ENCODE peak calls at places on chromosomes 12 and 14, in four cellular contexts. One of them, this sample, is unnamed.

GRCh38 chr14:76924363-76925151 is 98.3 kb downstream of the LRRC74A start:
- DNase-seq in mammary epithelial cell: no peak
- DNase-seq in HCT116: no peak
- DNase-seq in left lung: no peak
- DNase-seq in this sample: no peak

GRCh38 chr14:105168496-105168978 is at the start of gene JAG2:
- DNase-seq in left lung: no peak
- DNase-seq in mammary epithelial cell: peak
- DNase-seq in HCT116: no peak
- DNase-seq in this sample: peak

GRCh38 chr12:68007023-68007422 is 17.8 kb downstream of the IFNG-AS1 start:
- DNase-seq in HCT116: no peak
- DNase-seq in mammary epithelial cell: no peak
- DNase-seq in left lung: no peak
- DNase-seq in this sample: no peak

GRCh38 chr14:96253140-96253539 is 2.9 kb upstream of the BDKRB1 start:
- DNase-seq in left lung: peak
- DNase-seq in HCT116: no peak
- DNase-seq in mammary epithelial cell: peak
- DNase-seq in this sample: no peak

GRCh38 chr14:78007160-78007559 is 163.0 kb upstream of the NRXN3 start:
- DNase-seq in HCT116: no peak
- DNase-seq in mammary epithelial cell: peak
- DNase-seq in left lung: no peak
- DNase-seq in this sample: no peak

GRCh38 chr14:51643137-51643536 is 8.6 kb upstream of the FRMD6 start:
- DNase-seq in HCT116: no peak
- DNase-seq in left lung: no peak
- DNase-seq in mammary epithelial cell: peak
- DNase-seq in this sample: no peak

GRCh38 chr12:43891856-43892574 is 56.1 kb downstream of the TMEM117 start:
- DNase-seq in left lung: no peak
- DNase-seq in mammary epithelial cell: peak
- DNase-seq in HCT116: no peak
- DNase-seq in this sample: no peak

GRCh38 chr12:127351481-127352010 is 915.4 kb upstream of the TMEM132C start:
- DNase-seq in left lung: no peak
- DNase-seq in HCT116: no peak
- DNase-seq in mammary epithelial cell: no peak
- DNase-seq in this sample: no peak

GRCh38 chr14:48125654-48126053 is 450.2 kb upstream of the MDGA2 start:
- DNase-seq in left lung: no peak
- DNase-seq in mammary epithelial cell: no peak
- DNase-seq in HCT116: no peak
- DNase-seq in this sample: no peak

GRCh38 chr12:66191547-66192126 is 2.6 kb downstream of the IRAK3 start:
- DNase-seq in HCT116: no peak
- DNase-seq in left lung: no peak
- DNase-seq in mammary epithelial cell: no peak
- DNase-seq in this sample: no peak

GRCh38 chr12:121781751-121782615 is 11.5 kb downstream of the RHOF start:
- DNase-seq in mammary epithelial cell: no peak
- DNase-seq in left lung: no peak
- DNase-seq in HCT116: no peak
- DNase-seq in this sample: no peak

GRCh38 chr12:50039151-50039835 is 14.0 kb upstream of the RACGAP1 start:
- DNase-seq in left lung: peak
- DNase-seq in HCT116: peak
- DNase-seq in mammary epithelial cell: peak
- DNase-seq in this sample: peak

GRCh38 chr14:56815301-56815700 is 5.0 kb upstream of the OTX2 start:
- DNase-seq in HCT116: no peak
- DNase-seq in left lung: no peak
- DNase-seq in mammary epithelial cell: no peak
- DNase-seq in this sample: no peak

GRCh38 chr12:67910360-67911292 is 78.6 kb upstream of the IFNG-AS1 start:
- DNase-seq in HCT116: no peak
- DNase-seq in mammary epithelial cell: peak
- DNase-seq in left lung: no peak
- DNase-seq in this sample: no peak

GRCh38 chr14:30132201-30132600 is 204.6 kb upstream of the PRKD1 start:
- DNase-seq in mammary epithelial cell: no peak
- DNase-seq in HCT116: no peak
- DNase-seq in left lung: no peak
- DNase-seq in this sample: no peak

GRCh38 chr14:73743431-73743931 is 29.3 kb upstream of the PNMA1 start:
- DNase-seq in mammary epithelial cell: no peak
- DNase-seq in left lung: peak
- DNase-seq in HCT116: no peak
- DNase-seq in this sample: no peak

GRCh38 chr14:99872786-99873440 is 79.7 kb downstream of the EML1 start:
- DNase-seq in mammary epithelial cell: no peak
- DNase-seq in HCT116: no peak
- DNase-seq in left lung: no peak
- DNase-seq in this sample: no peak

GRCh38 chr14:45125754-45126153 is 8.5 kb downstream of the FKBP3 start:
- DNase-seq in mammary epithelial cell: no peak
- DNase-seq in HCT116: no peak
- DNase-seq in left lung: no peak
- DNase-seq in this sample: no peak

GRCh38 chr14:80959448-80960006 is 4.1 kb downstream of the TSHR start:
- DNase-seq in mammary epithelial cell: no peak
- DNase-seq in left lung: no peak
- DNase-seq in HCT116: no peak
- DNase-seq in this sample: no peak

GRCh38 chr14:55553791-55554190 is 26.2 kb upstream of the KTN1 start:
- DNase-seq in mammary epithelial cell: peak
- DNase-seq in left lung: no peak
- DNase-seq in HCT116: no peak
- DNase-seq in this sample: no peak

GRCh38 chr14:30193791-30194407 is 266.3 kb upstream of the PRKD1 start:
- DNase-seq in left lung: no peak
- DNase-seq in mammary epithelial cell: peak
- DNase-seq in HCT116: no peak
- DNase-seq in this sample: no peak

GRCh38 chr12:54984602-54985376 is at the start of gene TESPA1:
- DNase-seq in HCT116: no peak
- DNase-seq in left lung: peak
- DNase-seq in mammary epithelial cell: no peak
- DNase-seq in this sample: no peak

GRCh38 chr12:121530600-121531355 is 50.0 kb downstream of the KDM2B start:
- DNase-seq in HCT116: no peak
- DNase-seq in left lung: peak
- DNase-seq in mammary epithelial cell: no peak
- DNase-seq in this sample: no peak

GRCh38 chr14:100890451-100890850 is 13.1 kb downstream of the RTL1 start:
- DNase-seq in mammary epithelial cell: no peak
- DNase-seq in left lung: peak
- DNase-seq in HCT116: no peak
- DNase-seq in this sample: no peak

GRCh38 chr12:51971679-51972423 is 20.4 kb downstream of the ACVR1B start:
- DNase-seq in HCT116: no peak
- DNase-seq in mammary epithelial cell: no peak
- DNase-seq in left lung: no peak
- DNase-seq in this sample: no peak

GRCh38 chr12:6199531-6200265 is 502 bp upstream of the CD9 start:
- DNase-seq in HCT116: no peak
- DNase-seq in mammary epithelial cell: no peak
- DNase-seq in left lung: peak
- DNase-seq in this sample: no peak

GRCh38 chr12:110244372-110244771 is 36.7 kb upstream of the ATP2A2 start:
- DNase-seq in left lung: no peak
- DNase-seq in HCT116: no peak
- DNase-seq in mammary epithelial cell: no peak
- DNase-seq in this sample: no peak

GRCh38 chr14:52948039-52948438 is 2.8 kb downstream of the FERMT2 start:
- DNase-seq in left lung: no peak
- DNase-seq in mammary epithelial cell: peak
- DNase-seq in HCT116: no peak
- DNase-seq in this sample: no peak

GRCh38 chr14:36658091-36659009 is 3.3 kb upstream of the PAX9 start:
- DNase-seq in mammary epithelial cell: no peak
- DNase-seq in HCT116: no peak
- DNase-seq in left lung: peak
- DNase-seq in this sample: no peak

GRCh38 chr12:24898185-24898584 is 50.7 kb downstream of the BCAT1 start:
- DNase-seq in HCT116: no peak
- DNase-seq in left lung: no peak
- DNase-seq in mammary epithelial cell: no peak
- DNase-seq in this sample: no peak

GRCh38 chr12:109527489-109528123 is 45.7 kb downstream of the MMAB start:
- DNase-seq in left lung: no peak
- DNase-seq in mammary epithelial cell: no peak
- DNase-seq in HCT116: no peak
- DNase-seq in this sample: no peak

GRCh38 chr14:85532981-85533820 is 3.3 kb downstream of the FLRT2 start:
- DNase-seq in mammary epithelial cell: peak
- DNase-seq in HCT116: no peak
- DNase-seq in left lung: peak
- DNase-seq in this sample: peak

GRCh38 chr12:93795352-93795751 is 118.2 kb downstream of the CRADD start:
- DNase-seq in mammary epithelial cell: no peak
- DNase-seq in left lung: no peak
- DNase-seq in HCT116: no peak
- DNase-seq in this sample: no peak

GRCh38 chr12:4909734-4910501 is at the start of gene KCNA1:
- DNase-seq in mammary epithelial cell: peak
- DNase-seq in left lung: peak
- DNase-seq in HCT116: no peak
- DNase-seq in this sample: peak

GRCh38 chr14:104972301-104973211 is 5.6 kb downstream of the AHNAK2 start:
- DNase-seq in HCT116: peak
- DNase-seq in left lung: peak
- DNase-seq in mammary epithelial cell: peak
- DNase-seq in this sample: no peak

GRCh38 chr12:87518508-87518907 is 510.7 kb downstream of the C12orf50 start:
- DNase-seq in left lung: no peak
- DNase-seq in mammary epithelial cell: peak
- DNase-seq in HCT116: no peak
- DNase-seq in this sample: no peak

GRCh38 chr12:3532931-3533702 is 42.1 kb downstream of the PRMT8 start:
- DNase-seq in HCT116: no peak
- DNase-seq in mammary epithelial cell: no peak
- DNase-seq in left lung: no peak
- DNase-seq in this sample: no peak

DNA sequence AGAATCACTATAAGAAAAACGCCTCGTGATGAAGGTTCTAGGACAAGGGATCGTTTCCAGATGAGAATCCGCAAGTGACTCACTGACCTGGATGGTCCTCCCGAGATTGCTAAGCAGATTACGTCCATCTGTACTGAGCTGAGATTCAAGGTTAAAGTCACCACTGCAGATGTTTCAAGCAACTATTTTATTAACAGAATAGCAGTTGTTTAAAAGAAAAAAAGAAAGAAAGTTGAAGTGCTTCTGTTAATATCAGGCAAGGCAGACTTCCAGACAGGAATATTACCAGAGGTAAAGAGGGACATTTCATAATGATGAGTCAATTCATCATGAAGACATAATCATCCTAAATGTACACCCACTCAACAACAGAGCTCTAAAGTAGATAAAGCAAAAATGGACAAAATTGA is 17.9 kb downstream of the PXN start:
- DNase-seq in left lung: no peak
- DNase-seq in HCT116: no peak
- DNase-seq in mammary epithelial cell: peak
- DNase-seq in this sample: no peak
- H3K27ac ChIP-seq in left lung: peak
- H3K27ac ChIP-seq in HCT116: peak
- H3K27ac ChIP-seq in mammary epithelial cell: peak
- H3K27ac ChIP-seq in this sample: no peak

DNA sequence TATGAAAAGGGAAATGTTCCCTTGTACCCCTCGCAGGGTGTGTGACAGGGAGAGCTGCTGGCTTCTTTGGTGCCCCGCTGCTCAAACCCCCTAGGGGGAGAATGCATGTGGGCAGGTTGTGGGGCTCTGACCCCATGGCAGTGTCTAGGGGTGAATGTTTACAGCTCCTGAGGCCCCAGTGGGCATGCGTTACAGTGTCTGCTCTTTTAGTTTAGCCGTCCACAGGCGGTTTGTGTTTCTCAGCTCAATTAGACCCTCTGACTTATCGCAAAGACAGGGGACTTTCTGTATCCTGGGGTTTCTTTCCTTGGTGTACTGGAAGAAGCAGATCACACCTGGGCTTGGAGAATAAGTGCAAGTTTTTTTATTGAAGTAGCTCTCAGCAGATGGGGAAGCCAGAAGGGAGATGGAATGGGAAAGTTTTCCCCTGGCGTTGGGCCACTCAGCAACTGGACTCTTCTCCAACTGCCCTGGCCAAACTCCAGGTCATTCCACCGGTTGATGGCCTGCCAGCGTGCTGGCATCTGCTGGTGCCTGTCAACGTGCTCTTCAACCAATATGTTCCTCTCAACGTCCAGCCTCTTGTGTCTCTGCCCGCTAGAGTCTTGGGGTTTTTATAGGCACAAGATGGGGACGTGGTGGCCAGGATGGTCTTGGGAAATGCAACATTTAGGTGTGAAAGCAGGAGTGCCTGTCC is 720.9 kb downstream of the FSCB start:
- DNase-seq in mammary epithelial cell: no peak
- DNase-seq in HCT116: no peak
- DNase-seq in left lung: peak
- DNase-seq in this sample: no peak
- H3K27ac ChIP-seq in mammary epithelial cell: no peak
- H3K27ac ChIP-seq in HCT116: no peak
- H3K27ac ChIP-seq in left lung: no peak
- H3K27ac ChIP-seq in this sample: no peak

GRCh38 chr12:130953783-130954543 is at the start of gene ADGRD1:
- DNase-seq in mammary epithelial cell: no peak
- DNase-seq in left lung: peak
- DNase-seq in HCT116: no peak
- DNase-seq in this sample: no peak
- H3K27ac ChIP-seq in mammary epithelial cell: no peak
- H3K27ac ChIP-seq in left lung: peak
- H3K27ac ChIP-seq in HCT116: no peak
- H3K27ac ChIP-seq in this sample: no peak

GRCh38 chr12:124917135-124917840 is 2.8 kb upstream of the UBC start:
- DNase-seq in HCT116: peak
- DNase-seq in left lung: peak
- DNase-seq in mammary epithelial cell: peak
- DNase-seq in this sample: peak
- H3K27ac ChIP-seq in HCT116: peak
- H3K27ac ChIP-seq in left lung: peak
- H3K27ac ChIP-seq in mammary epithelial cell: peak
- H3K27ac ChIP-seq in this sample: peak

GRCh38 chr12:89138048-89138852 is 214.1 kb downstream of the DUSP6 start:
- DNase-seq in HCT116: no peak
- DNase-seq in mammary epithelial cell: peak
- DNase-seq in left lung: no peak
- DNase-seq in this sample: no peak

GRCh38 chr12:89140141-89140540 is 212.2 kb downstream of the DUSP6 start:
- DNase-seq in left lung: no peak
- DNase-seq in mammary epithelial cell: no peak
- DNase-seq in HCT116: no peak
- DNase-seq in this sample: no peak

GRCh38 chr12:89135976-89136634 is 216.2 kb downstream of the DUSP6 start:
- DNase-seq in HCT116: peak
- DNase-seq in mammary epithelial cell: peak
- DNase-seq in left lung: no peak
- DNase-seq in this sample: no peak

GRCh38 chr12:89140580-89141236 is 211.6 kb downstream of the DUSP6 start:
- DNase-seq in mammary epithelial cell: no peak
- DNase-seq in left lung: no peak
- DNase-seq in HCT116: no peak
- DNase-seq in this sample: no peak
- H3K27ac ChIP-seq in mammary epithelial cell: no peak
- H3K27ac ChIP-seq in left lung: no peak
- H3K27ac ChIP-seq in HCT116: no peak
- H3K27ac ChIP-seq in this sample: no peak

This sample was measured in pancreas.